ENCODE peak calls at places on chromosomes 3 and 15, in seven cellular contexts. M is sigmoid colon, C is BJ, I is ascending aorta, K is bronchial epithelial cell, P is lower leg skin, J is A673. Z is an unnamed sample.

GRCh38 chr15:48856947-48857346 is 21.0 kb upstream of the EID1 start:
- DNase-seq in P (no peak), K (no peak), I (no peak), C (no peak), J (no peak), M (no peak), Z (no peak)

GRCh38 chr3:98188553-98188952 is 22.1 kb downstream of the OR5H15 start:
- DNase-seq in M (no peak), C (no peak), P (no peak), I (no peak), K (peak), J (peak), Z (no peak)

GRCh38 chr15:65420975-65421359 is 1.8 kb downstream of the IGDCC4 start:
- DNase-seq in K (no peak), P (no peak), C (no peak), J (no peak), I (no peak), M (peak), Z (no peak)

GRCh38 chr3:194313642-194314430 is 37.3 kb downstream of the CPN2 start:
- DNase-seq in C (no peak), P (peak), K (no peak), M (peak), I (no peak), J (peak), Z (no peak)

GRCh38 chr15:90756916-90757315 is 39.8 kb downstream of the BLM start:
- DNase-seq in I (no peak), K (no peak), M (no peak), C (no peak), J (no peak), P (no peak), Z (no peak)

GRCh38 chr15:75924576-75924975 is 20.9 kb downstream of the FBXO22 start:
- DNase-seq in P (no peak), I (no peak), M (no peak), K (peak), J (no peak), C (no peak), Z (no peak)

GRCh38 chr15:22956257-22956979 is 23.8 kb downstream of the CYFIP1 start:
- DNase-seq in J (no peak), K (no peak), P (no peak), C (no peak), M (peak), I (no peak), Z (no peak)

GRCh38 chr15:58065011-58065444 is 483 bp downstream of the ALDH1A2 start:
- DNase-seq in P (no peak), J (no peak), I (no peak), C (no peak), K (no peak), M (peak), Z (no peak)

GRCh38 chr15:70339551-70340517 is 242.1 kb upstream of the TLE3 start:
- DNase-seq in J (no peak), I (peak), P (no peak), C (no peak), M (no peak), K (no peak), Z (no peak)

GRCh38 chr15:74222231-74222511 is 14.0 kb upstream of the CCDC33 start:
- DNase-seq in I (no peak), M (no peak), P (no peak), C (no peak), J (no peak), K (no peak), Z (no peak)

GRCh38 chr3:175477651-175478224 is 618.6 kb downstream of the NAALADL2 start:
- DNase-seq in K (no peak), I (no peak), M (no peak), J (no peak), P (no peak), C (no peak), Z (no peak)

GRCh38 chr3:176767385-176767784 is 429.9 kb downstream of the TBL1XR1 start:
- DNase-seq in C (peak), P (peak), M (peak), J (no peak), I (peak), K (peak), Z (peak)

GRCh38 chr3:181707980-181708379 is 3.7 kb upstream of the SOX2 start:
- DNase-seq in P (no peak), J (peak), C (no peak), M (no peak), K (no peak), I (no peak), Z (no peak)

GRCh38 chr3:179652467-179653105 is at the start of gene USP13:
- DNase-seq in C (no peak), M (peak), P (peak), I (peak), J (peak), K (peak), Z (no peak)

GRCh38 chr3:179651687-179652466 is 963 bp upstream of the USP13 start:
- DNase-seq in M (no peak), K (no peak), I (no peak), J (no peak), C (no peak), P (no peak), Z (no peak)

GRCh38 chr3:179655236-179655635 is 2.4 kb downstream of the USP13 start:
- DNase-seq in K (no peak), P (no peak), C (no peak), I (no peak), M (no peak), J (no peak), Z (no peak)

GRCh38 chr3:179653106-179653776 is 401 bp downstream of the USP13 start:
- DNase-seq in M (peak), C (peak), I (peak), J (peak), K (peak), P (peak), Z (no peak)

GRCh38 chr3:179653777-179654117 is 907 bp downstream of the USP13 start:
- DNase-seq in I (no peak), C (no peak), J (no peak), M (no peak), K (no peak), P (no peak), Z (no peak)
- H3K4me3 ChIP-seq in I (peak), C (peak), J (peak), M (peak), K (peak), P (peak), Z (peak)

DNA sequence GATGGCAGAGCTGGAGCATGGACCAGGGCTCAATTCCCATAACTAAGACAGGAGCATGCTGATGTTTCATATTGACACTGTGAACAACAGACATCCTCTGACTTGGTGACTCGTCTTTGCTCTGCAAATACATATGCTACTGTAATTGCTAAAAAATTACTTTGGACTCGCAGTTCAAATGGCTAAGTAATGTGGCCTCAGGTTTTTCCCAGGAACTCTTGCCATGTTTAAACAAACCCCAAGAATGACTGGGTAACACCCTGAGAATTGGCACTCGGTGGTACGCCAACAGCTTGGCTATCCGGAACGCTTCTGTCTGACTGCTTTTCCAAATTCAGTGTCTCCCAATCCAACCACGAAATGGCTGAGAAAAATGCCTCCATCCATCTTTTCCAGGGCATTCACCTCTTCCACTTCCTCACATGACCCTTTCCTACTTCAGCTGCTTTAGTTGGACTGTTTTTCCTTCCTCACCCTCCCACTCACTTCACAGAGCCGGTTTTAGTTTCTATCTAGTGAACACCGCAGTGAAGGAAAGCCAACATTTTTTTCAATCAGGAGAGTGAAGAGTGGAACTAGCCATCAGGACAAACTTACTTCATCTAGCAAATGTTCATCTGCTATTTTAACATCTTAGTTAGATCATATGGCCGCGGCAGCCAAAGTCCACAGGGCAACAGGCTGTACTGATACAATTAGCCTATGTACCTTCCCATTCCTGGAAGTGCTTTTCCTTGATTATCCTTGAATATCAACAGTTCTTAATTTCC is 456.5 kb upstream of the THBS1 start:
- DNase-seq in M (no peak), J (no peak), P (no peak), C (no peak), K (peak), I (no peak), Z (no peak)
- H3K4me3 ChIP-seq in M (no peak), J (no peak), P (no peak), C (no peak), K (no peak), I (no peak), Z (no peak)

GRCh38 chr3:57082481-57082880 is 22.0 kb downstream of the SPATA12 start:
- DNase-seq in K (no peak), I (no peak), J (no peak), M (no peak), P (no peak), C (no peak), Z (no peak)

GRCh38 chr3:57078366-57079220 is 18.1 kb downstream of the SPATA12 start:
- DNase-seq in J (peak), M (peak), C (no peak), P (peak), I (peak), K (peak), Z (no peak)

GRCh38 chr3:57079221-57079831 is 18.9 kb downstream of the SPATA12 start:
- DNase-seq in J (peak), C (no peak), K (peak), P (no peak), M (peak), I (peak), Z (no peak)

GRCh38 chr3:57081173-57081572 is 20.7 kb downstream of the SPATA12 start:
- DNase-seq in J (no peak), M (no peak), K (no peak), C (no peak), P (no peak), I (no peak), Z (no peak)

GRCh38 chr3:57080171-57080570 is 19.7 kb downstream of the SPATA12 start:
- DNase-seq in I (no peak), J (no peak), C (no peak), M (no peak), K (no peak), P (no peak), Z (no peak)
- H3K4me3 ChIP-seq in I (no peak), J (no peak), C (no peak), M (no peak), K (no peak), P (no peak), Z (no peak)

DNA sequence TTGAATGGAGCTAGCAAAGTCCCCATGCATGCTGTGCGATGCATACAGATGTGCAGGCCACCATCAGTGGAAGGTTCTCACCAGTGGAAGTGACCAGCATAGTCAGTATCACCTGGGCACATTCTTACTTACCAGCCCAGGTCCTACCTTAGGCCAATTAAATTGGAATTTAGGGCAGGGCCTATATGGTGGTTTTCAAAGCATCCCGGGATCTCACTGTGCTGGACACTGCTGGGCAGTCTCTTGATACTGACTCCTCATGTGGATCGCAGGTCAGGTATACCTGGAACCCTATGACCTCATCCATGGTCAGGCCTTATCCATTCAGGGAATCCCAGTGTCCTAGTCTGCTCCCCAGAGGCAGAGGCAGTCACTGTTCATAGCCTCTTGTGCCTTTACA is 336.6 kb upstream of the NR2E3 start:
- DNase-seq in P (no peak), I (no peak), M (no peak), C (no peak), J (no peak), K (no peak), Z (no peak)
- H3K4me3 ChIP-seq in P (no peak), I (no peak), M (no peak), C (no peak), J (no peak), K (no peak), Z (no peak)

DNA sequence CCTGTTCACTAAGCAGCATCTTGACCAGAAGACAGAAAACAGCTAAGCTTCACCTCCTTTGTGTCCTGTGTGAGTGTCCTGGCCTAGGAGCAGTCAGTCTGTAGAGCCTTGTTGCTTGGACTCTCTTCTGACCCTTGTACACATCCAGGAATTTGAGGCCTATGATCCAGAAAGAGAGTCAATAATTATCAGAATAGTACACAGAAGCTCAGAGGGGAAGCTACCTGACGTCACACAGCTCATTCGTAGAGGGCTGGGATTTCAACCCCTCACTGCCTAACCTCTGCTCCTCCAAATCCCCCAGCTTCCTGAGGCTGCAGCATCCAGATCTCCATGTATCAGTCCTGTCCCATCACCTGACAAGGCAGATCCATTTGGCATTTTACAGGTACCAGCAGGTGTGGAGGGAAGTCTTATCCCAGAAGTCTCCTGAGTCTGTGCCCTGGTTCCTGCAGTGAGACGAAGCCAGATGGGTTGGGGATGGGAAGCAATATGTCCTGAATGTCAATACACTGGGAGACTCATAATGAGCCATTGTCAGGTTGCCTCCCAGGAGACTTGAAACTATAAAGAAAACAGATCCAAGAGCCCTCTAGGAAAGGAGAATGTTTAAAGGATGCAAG is 203.1 kb downstream of the MINAR1 start:
- DNase-seq in K (no peak), I (no peak), C (no peak), P (no peak), M (no peak), J (no peak), Z (peak)
- H3K4me3 ChIP-seq in K (no peak), I (no peak), C (no peak), P (no peak), M (no peak), J (no peak), Z (no peak)

DNA sequence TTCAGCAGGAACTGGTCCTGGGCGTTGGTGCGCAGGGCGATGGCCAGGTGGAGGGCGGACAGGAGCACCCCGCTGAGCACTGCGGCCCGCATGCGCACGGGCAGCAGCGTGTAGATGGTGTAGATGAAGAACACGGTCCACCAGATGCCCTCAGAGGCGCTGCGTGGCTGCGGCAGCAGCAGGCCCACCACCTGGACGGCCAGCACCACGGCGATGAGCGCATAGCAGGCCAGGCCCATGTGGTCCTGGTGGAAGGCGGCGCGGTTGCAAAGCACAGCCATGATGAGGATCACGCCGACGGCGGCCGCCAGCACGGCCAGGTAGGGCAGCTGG is 1.5 kb downstream of the ADCY5 start:
- DNase-seq in J (no peak), C (no peak), K (no peak), M (peak), I (no peak), P (no peak), Z (no peak)
- H3K4me3 ChIP-seq in J (no peak), C (no peak), K (no peak), M (peak), I (peak), P (no peak), Z (no peak)

GRCh38 chr3:24645047-24645446 is 150.4 kb upstream of the THRB start:
- DNase-seq in I (no peak), K (no peak), C (no peak), J (no peak), P (no peak), M (no peak), Z (no peak)

GRCh38 chr3:24639061-24639460 is 144.4 kb upstream of the THRB start:
- DNase-seq in K (no peak), M (no peak), J (no peak), C (no peak), I (no peak), P (no peak), Z (no peak)

GRCh38 chr3:24641628-24642027 is 147.0 kb upstream of the THRB start:
- DNase-seq in J (peak), I (no peak), M (no peak), K (no peak), C (no peak), P (no peak), Z (no peak)

GRCh38 chr3:24639640-24640329 is 145.1 kb upstream of the THRB start:
- DNase-seq in C (no peak), J (no peak), I (no peak), M (no peak), P (no peak), K (no peak), Z (no peak)

DNA sequence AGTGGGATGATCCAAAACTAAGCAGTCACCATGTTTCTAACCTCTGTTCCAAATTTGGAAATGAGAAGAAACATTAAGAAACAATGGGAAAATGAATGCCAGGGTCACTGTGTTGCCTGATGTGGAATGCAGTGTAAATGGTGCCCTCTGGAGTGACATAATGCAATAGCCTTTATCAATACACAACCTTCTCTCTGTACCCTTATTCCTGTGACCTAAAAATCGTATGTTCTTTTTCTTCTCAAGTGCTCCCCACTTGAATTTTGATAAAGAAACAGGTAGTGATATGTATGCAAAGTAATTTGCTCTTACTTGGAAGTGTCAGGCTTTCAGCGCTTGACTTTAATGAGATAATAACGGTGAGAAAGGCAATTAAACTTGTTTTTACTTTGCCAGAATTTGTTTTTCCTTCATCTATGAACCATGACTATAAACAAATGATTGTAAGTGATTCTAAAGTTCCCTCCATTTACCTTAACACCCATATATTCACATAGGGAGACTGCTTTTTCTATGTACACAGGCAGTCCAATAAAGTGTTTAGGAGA is 145.8 kb upstream of the THRB start:
- DNase-seq in K (peak), M (no peak), J (peak), C (peak), P (no peak), I (no peak), Z (no peak)
- H3K4me3 ChIP-seq in K (no peak), M (no peak), J (no peak), C (no peak), P (no peak), I (no peak), Z (no peak)

DNA sequence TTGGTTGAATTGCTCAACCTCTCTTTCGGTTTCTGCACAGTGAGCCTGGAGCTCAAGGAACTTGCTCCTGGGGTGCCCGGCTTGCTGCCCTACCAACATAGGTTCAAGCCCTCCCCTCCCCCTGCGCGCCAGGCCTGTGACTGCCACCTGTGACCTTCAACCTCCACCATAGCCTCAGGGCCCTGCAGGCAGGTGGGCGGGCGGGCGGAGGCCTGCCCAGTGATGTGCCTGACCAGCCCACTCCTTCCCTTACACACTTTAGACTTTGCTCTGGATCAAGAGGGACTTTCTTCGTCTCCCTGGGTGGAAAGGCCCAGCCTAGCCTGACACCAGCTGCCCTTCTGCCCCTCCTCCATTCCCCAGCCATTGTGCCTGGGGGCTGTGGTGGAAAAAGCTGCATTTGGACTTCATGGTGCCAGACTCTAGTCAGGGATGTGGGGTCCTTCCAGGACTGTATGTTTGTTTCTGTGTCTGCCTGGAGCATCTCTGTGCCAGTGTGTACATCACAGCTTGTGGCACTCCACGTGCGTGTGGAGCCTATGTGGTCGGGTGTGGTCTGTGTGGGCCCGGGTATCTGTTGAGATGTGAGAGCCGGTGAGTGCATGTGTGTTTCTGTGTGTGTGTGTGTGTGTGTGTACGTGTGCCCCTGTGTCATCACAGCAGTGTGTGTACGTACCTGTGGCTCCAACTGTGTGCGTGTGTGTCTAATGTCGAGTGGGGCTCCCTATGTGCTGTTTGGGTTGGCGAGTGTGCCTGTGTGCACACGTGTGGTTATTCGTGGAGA is 9.5 kb downstream of the PRKCD start:
- DNase-seq in P (no peak), C (no peak), J (no peak), I (no peak), K (no peak), M (no peak), Z (no peak)
- H3K4me3 ChIP-seq in P (no peak), C (no peak), J (no peak), I (no peak), K (no peak), M (no peak), Z (no peak)

Z was measured in epithelial cell of proximal tubule.